ENCODE peak calls at places on chromosomes 2 and 18, in eight cellular contexts. One of them, this sample, is unnamed.

GRCh38 chr2:206422493-206422892 is 20.8 kb upstream of the ADAM23 start:
- DNase-seq in lower lobe of right lung: no peak
- DNase-seq in GM23338: no peak
- DNase-seq in A549: no peak
- DNase-seq in HL-60: no peak
- DNase-seq in AG09309: no peak
- DNase-seq in AG04450: no peak
- DNase-seq in OCI-LY7: no peak
- DNase-seq in this sample: peak; percentile 60

GRCh38 chr2:222490100-222490499 is 65.8 kb downstream of the SGPP2 start:
- DNase-seq in AG09309: no peak
- DNase-seq in HL-60: no peak
- DNase-seq in AG04450: no peak
- DNase-seq in OCI-LY7: no peak
- DNase-seq in GM23338: no peak
- DNase-seq in lower lobe of right lung: no peak
- DNase-seq in A549: no peak
- DNase-seq in this sample: no peak

GRCh38 chr2:240595381-240596079 is 9.0 kb downstream of the CAPN10 start:
- DNase-seq in GM23338: peak; percentile 86
- DNase-seq in AG09309: no peak
- DNase-seq in AG04450: no peak
- DNase-seq in A549: peak; percentile 50
- DNase-seq in lower lobe of right lung: peak; percentile 42
- DNase-seq in HL-60: peak; percentile 66
- DNase-seq in OCI-LY7: peak; percentile 43
- DNase-seq in this sample: no peak

GRCh38 chr2:149860276-149860921 is 272.8 kb upstream of the MMADHC start:
- DNase-seq in OCI-LY7: no peak
- DNase-seq in AG09309: peak; percentile 81
- DNase-seq in HL-60: peak; percentile 6
- DNase-seq in AG04450: peak; percentile 69
- DNase-seq in GM23338: no peak
- DNase-seq in A549: no peak
- DNase-seq in lower lobe of right lung: no peak
- DNase-seq in this sample: peak; percentile 86

GRCh38 chr2:85777441-85777861 is 23.7 kb downstream of the ATOH8 start:
- DNase-seq in AG04450: no peak
- DNase-seq in HL-60: no peak
- DNase-seq in OCI-LY7: no peak
- DNase-seq in GM23338: no peak
- DNase-seq in AG09309: no peak
- DNase-seq in lower lobe of right lung: no peak
- DNase-seq in A549: no peak
- DNase-seq in this sample: no peak

GRCh38 chr18:42730272-42730671 is 385.2 kb downstream of the RIT2 start:
- DNase-seq in HL-60: no peak
- DNase-seq in lower lobe of right lung: no peak
- DNase-seq in GM23338: peak; percentile 55
- DNase-seq in AG09309: no peak
- DNase-seq in OCI-LY7: no peak
- DNase-seq in A549: no peak
- DNase-seq in AG04450: no peak
- DNase-seq in this sample: no peak

GRCh38 chr18:46320297-46320696 is 216.1 kb downstream of the HAUS1 start:
- DNase-seq in lower lobe of right lung: no peak
- DNase-seq in HL-60: no peak
- DNase-seq in AG04450: no peak
- DNase-seq in OCI-LY7: no peak
- DNase-seq in A549: no peak
- DNase-seq in AG09309: no peak
- DNase-seq in GM23338: no peak
- DNase-seq in this sample: no peak

GRCh38 chr2:239143858-239144712 is 256.7 kb downstream of the HDAC4 start:
- DNase-seq in OCI-LY7: peak; percentile 47
- DNase-seq in AG04450: peak; percentile 21
- DNase-seq in lower lobe of right lung: peak; percentile 50
- DNase-seq in HL-60: peak; percentile 26
- DNase-seq in GM23338: peak; percentile 77
- DNase-seq in A549: peak; percentile 31
- DNase-seq in AG09309: no peak
- DNase-seq in this sample: peak; percentile 4

GRCh38 chr2:28547906-28548600 is 52.2 kb downstream of the PLB1 start:
- DNase-seq in GM23338: no peak
- DNase-seq in A549: no peak
- DNase-seq in OCI-LY7: no peak
- DNase-seq in HL-60: no peak
- DNase-seq in AG04450: no peak
- DNase-seq in lower lobe of right lung: no peak
- DNase-seq in AG09309: no peak
- DNase-seq in this sample: no peak

GRCh38 chr2:70692256-70692655 is 75.7 kb downstream of the ADD2 start:
- DNase-seq in lower lobe of right lung: no peak
- DNase-seq in AG04450: no peak
- DNase-seq in GM23338: no peak
- DNase-seq in HL-60: no peak
- DNase-seq in AG09309: no peak
- DNase-seq in OCI-LY7: no peak
- DNase-seq in A549: no peak
- DNase-seq in this sample: no peak

GRCh38 chr2:46657042-46657504 is 177.7 kb downstream of the TMEM247 start:
- DNase-seq in HL-60: peak; percentile 18
- DNase-seq in AG04450: no peak
- DNase-seq in OCI-LY7: peak; percentile 48
- DNase-seq in lower lobe of right lung: no peak
- DNase-seq in A549: peak; percentile 62
- DNase-seq in AG09309: peak; percentile 76
- DNase-seq in GM23338: peak; percentile 85
- DNase-seq in this sample: no peak

GRCh38 chr18:76252880-76253279 is 242.2 kb downstream of the ZNF516 start:
- DNase-seq in A549: no peak
- DNase-seq in HL-60: no peak
- DNase-seq in GM23338: peak; percentile 76
- DNase-seq in OCI-LY7: peak; percentile 13
- DNase-seq in AG04450: no peak
- DNase-seq in lower lobe of right lung: no peak
- DNase-seq in AG09309: no peak
- DNase-seq in this sample: no peak

DNA sequence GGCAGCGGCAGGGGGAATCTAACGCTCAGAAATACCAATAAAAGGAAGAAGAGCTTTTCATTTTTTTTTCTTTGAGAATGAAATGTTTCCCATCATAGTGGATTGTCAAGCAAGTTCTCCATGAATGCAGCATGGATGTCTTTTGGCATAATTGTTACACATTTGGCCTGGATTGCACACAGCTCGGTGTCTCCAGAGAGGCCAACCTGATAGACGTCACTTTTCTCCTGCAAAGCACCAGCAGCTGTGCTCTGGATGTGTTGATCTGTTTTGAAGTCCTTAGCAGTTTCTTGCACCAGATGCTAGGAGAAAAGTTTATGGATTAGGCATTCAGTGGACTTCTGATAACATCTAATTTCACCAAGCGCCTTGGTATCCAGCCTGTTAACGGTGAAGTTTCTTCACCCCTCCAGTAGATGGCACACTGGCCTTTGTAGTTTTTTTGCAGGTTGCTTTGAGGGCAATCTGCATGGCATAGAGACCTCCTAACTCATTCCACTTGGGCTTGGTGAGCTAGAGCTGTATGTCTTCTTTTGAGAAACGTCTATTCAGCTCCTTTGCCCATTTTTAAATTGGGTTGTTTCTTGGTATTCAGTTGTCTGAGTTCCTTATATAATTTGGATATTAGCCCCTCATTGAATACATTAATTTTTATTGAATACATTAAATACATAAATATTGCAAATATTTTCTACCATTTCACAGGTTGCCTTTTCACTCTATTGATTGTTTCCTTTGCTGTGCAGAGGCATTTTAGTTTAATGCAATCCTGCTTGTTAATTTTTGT is 59.7 kb downstream of the PTH2R start:
- DNase-seq in HL-60: peak; percentile 52
- DNase-seq in A549: peak; percentile 24
- DNase-seq in AG09309: no peak
- DNase-seq in lower lobe of right lung: no peak
- DNase-seq in GM23338: peak; percentile 90
- DNase-seq in OCI-LY7: peak; percentile 51
- DNase-seq in AG04450: no peak
- DNase-seq in this sample: peak; percentile 10
- TF ChIP-seq CTCF in HL-60: peak; percentile 56
- TF ChIP-seq CTCF in A549: peak; percentile 66
- TF ChIP-seq CTCF in AG09309: peak; percentile 28
- TF ChIP-seq CTCF in lower lobe of right lung: peak; percentile 57
- TF ChIP-seq CTCF in GM23338: peak; percentile 94
- TF ChIP-seq CTCF in OCI-LY7: peak; percentile 80
- TF ChIP-seq CTCF in AG04450: peak; percentile 29
- TF ChIP-seq CTCF in this sample: peak; percentile 73

GRCh38 chr18:59272221-59272888 is 899 bp downstream of the RAX start:
- DNase-seq in AG04450: no peak
- DNase-seq in HL-60: no peak
- DNase-seq in GM23338: peak; percentile 63
- DNase-seq in A549: no peak
- DNase-seq in OCI-LY7: no peak
- DNase-seq in lower lobe of right lung: no peak
- DNase-seq in AG09309: no peak
- DNase-seq in this sample: no peak

GRCh38 chr18:59271606-59272220 is 1.5 kb downstream of the RAX start:
- DNase-seq in OCI-LY7: no peak
- DNase-seq in AG09309: no peak
- DNase-seq in HL-60: no peak
- DNase-seq in AG04450: no peak
- DNase-seq in lower lobe of right lung: no peak
- DNase-seq in GM23338: peak; percentile 37
- DNase-seq in A549: no peak
- DNase-seq in this sample: peak; percentile 68

GRCh38 chr18:59273936-59274928 is 978 bp upstream of the RAX start:
- DNase-seq in A549: no peak
- DNase-seq in AG09309: no peak
- DNase-seq in lower lobe of right lung: no peak
- DNase-seq in GM23338: peak; percentile 75
- DNase-seq in HL-60: no peak
- DNase-seq in AG04450: no peak
- DNase-seq in OCI-LY7: no peak
- DNase-seq in this sample: no peak

GRCh38 chr18:59275406-59275949 is 2.2 kb upstream of the RAX start:
- DNase-seq in AG09309: no peak
- DNase-seq in GM23338: peak; percentile 42
- DNase-seq in A549: no peak
- DNase-seq in OCI-LY7: no peak
- DNase-seq in HL-60: no peak
- DNase-seq in AG04450: no peak
- DNase-seq in lower lobe of right lung: no peak
- DNase-seq in this sample: no peak

DNA sequence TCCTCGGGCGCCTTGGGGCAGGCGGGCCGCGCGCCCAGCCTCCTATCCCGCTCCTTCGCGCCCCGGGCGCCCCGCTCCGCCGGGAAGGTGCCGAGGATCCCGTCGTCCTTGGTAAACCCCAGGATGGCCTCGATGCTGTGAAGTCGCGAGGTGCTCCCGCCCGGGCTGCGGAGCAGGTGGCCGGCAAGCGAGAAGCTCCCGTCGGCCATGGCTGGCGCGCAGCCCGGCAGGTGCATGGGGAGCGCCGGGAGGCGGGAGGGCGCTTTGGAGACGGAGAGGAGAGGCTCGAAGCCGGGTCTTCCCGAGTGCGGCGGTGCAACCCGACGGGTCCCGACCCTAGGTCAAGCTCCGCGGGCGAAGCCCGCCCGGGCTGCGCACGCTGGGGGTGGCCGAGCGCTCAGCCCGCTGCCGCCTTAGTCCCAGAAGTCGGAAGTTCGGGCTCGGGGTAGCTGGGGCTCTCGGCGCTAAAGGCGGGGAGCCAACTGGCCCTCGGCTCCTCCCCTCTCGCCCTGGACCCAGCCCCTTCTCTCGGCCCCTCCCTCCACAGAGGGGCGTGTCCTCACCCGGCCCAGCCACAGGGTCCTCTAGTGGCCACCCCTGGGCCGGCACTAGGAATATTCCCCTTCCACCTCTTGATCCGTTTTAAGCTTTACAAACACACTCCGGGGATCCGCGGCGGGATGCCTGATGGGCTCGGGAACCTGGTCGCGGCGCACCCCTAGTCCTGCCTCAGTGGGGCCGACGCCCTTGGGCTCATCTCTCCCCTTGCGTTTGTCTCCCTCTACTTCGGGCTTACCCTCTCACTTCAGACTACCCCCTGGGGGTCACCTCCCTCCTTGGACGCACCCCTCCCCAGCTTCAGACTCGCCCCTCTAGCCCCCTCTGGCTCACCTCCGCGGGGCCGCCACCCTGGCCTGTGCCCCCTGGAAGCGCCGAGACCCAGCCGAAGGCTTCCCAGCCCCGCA is at the start of gene RAX:
- DNase-seq in A549: peak; percentile 52
- DNase-seq in HL-60: no peak
- DNase-seq in lower lobe of right lung: no peak
- DNase-seq in OCI-LY7: no peak
- DNase-seq in AG04450: no peak
- DNase-seq in AG09309: no peak
- DNase-seq in GM23338: peak; percentile 95
- DNase-seq in this sample: peak; percentile 67
- H3K4me3 ChIP-seq in A549: peak within 1 kb of the TSS; percentile 38
- H3K4me3 ChIP-seq in HL-60: no peak within 1 kb of the TSS
- H3K4me3 ChIP-seq in lower lobe of right lung: peak within 1 kb of the TSS; percentile 43
- H3K4me3 ChIP-seq in OCI-LY7: no peak within 1 kb of the TSS
- H3K4me3 ChIP-seq in AG04450: peak within 1 kb of the TSS; percentile 20
- H3K4me3 ChIP-seq in AG09309: peak within 1 kb of the TSS; percentile 4
- H3K4me3 ChIP-seq in GM23338: peak within 1 kb of the TSS; percentile 88
- H3K4me3 ChIP-seq in this sample: peak within 1 kb of the TSS; percentile 75

GRCh38 chr18:45255142-45255890 is 360.0 kb upstream of the SLC14A2 start:
- DNase-seq in AG09309: peak; percentile 87
- DNase-seq in A549: no peak
- DNase-seq in AG04450: peak; percentile 88
- DNase-seq in GM23338: peak; percentile 6
- DNase-seq in lower lobe of right lung: no peak
- DNase-seq in HL-60: no peak
- DNase-seq in OCI-LY7: no peak
- DNase-seq in this sample: peak; percentile 93
- TF ChIP-seq CTCF in AG09309: peak; percentile 12
- TF ChIP-seq CTCF in A549: no peak
- TF ChIP-seq CTCF in AG04450: peak; percentile 45
- TF ChIP-seq CTCF in GM23338: no peak
- TF ChIP-seq CTCF in lower lobe of right lung: no peak
- TF ChIP-seq CTCF in HL-60: no peak
- TF ChIP-seq CTCF in OCI-LY7: no peak
- TF ChIP-seq CTCF in this sample: no peak

DNA sequence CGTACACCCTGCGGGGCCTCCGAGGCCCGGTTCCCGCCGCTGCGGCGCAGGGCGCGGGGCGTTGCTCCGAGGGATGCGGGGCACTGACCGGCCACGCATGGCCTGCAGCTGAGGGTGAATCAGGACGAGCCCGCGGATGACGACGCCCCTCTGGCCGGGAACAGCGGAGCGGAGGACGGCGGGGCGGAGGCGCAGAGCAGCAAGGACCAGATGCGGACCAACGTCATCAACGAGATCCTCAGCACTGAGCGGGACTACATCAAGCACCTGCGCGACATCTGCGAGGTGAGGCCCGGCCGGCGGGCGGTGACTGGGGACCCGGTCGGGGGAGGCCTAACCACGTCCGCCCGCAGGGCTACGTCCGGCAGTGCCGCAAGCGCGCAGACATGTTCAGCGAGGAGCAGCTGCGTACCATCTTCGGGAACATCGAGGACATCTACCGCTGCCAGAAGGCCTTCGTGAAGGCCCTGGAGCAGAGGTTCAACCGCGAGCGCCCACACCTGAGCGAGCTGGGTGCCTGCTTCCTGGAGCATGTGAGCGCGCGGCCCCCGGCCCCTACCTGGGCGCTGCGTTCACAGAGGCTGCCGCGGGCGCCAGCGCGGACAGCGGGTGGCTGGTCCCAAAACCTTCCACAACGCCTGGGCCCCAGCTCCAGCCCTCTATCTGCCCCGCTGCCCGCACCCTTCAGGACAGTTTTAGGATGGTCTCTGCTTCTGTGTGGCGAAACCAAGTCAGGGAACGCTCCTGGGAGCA is 53.2 kb downstream of the FAM168B start:
- DNase-seq in GM23338: no peak
- DNase-seq in lower lobe of right lung: peak; percentile 48
- DNase-seq in OCI-LY7: no peak
- DNase-seq in HL-60: no peak
- DNase-seq in AG04450: no peak
- DNase-seq in AG09309: no peak
- DNase-seq in A549: no peak
- DNase-seq in this sample: no peak
- H3K4me3 ChIP-seq in GM23338: no peak overlapping the region
- H3K4me3 ChIP-seq in lower lobe of right lung: peak overlapping the region; percentile 12
- H3K4me3 ChIP-seq in OCI-LY7: no peak overlapping the region
- H3K4me3 ChIP-seq in HL-60: no peak overlapping the region
- H3K4me3 ChIP-seq in AG04450: peak overlapping the region; percentile 27
- H3K4me3 ChIP-seq in AG09309: no peak overlapping the region
- H3K4me3 ChIP-seq in A549: no peak overlapping the region
- H3K4me3 ChIP-seq in this sample: no peak overlapping the region

This sample was measured in retinal pigment epithelial cell.